ENCODE peak calls at places on chromosomes 2 and 18, in nine cellular contexts. J is RPMI8226; W is AML-193; I is WTC11; X is stimulated activated naive CD8-positive, alpha-beta T cell treated with anti-CD3 and anti-CD28 coated beads, Interleukin-15, Interleukin-2, amounts not matched to agents 100 U/mL and 50 U/mL, for 24 hours; Z is NCI-H69; Y is EH; H is AG04450; G is AG09319. D is an unnamed sample.

GRCh38 chr2:65545818-65546217 is 113.4 kb upstream of the SPRED2 start:
- DNase-seq in J (no peak), W (no peak), I (no peak), X (no peak), Z (no peak), Y (peak), H (no peak), G (no peak), D (no peak)

GRCh38 chr2:65033178-65033577 is 23.0 kb upstream of the CEP68 start:
- DNase-seq in J (peak), W (peak), I (no peak), X (no peak), Z (peak), Y (peak), H (no peak), G (no peak), D (no peak)

GRCh38 chr18:56825312-56825711 is 174.2 kb downstream of the WDR7 start:
- DNase-seq in J (no peak), W (peak), I (no peak), X (no peak), Z (no peak), Y (no peak), H (no peak), G (no peak), D (no peak)

GRCh38 chr18:48929951-48930713 is 20.6 kb downstream of the SMAD7 start:
- DNase-seq in J (no peak), W (no peak), I (no peak), X (no peak), Z (peak), Y (peak), H (no peak), G (no peak), D (no peak)

GRCh38 chr2:140657657-140658056 is 1473.2 kb downstream of the LRP1B start:
- DNase-seq in J (no peak), W (no peak), I (no peak), X (no peak), Z (peak), Y (no peak), H (no peak), G (no peak), D (no peak)

GRCh38 chr2:149420053-149420963 is 89.9 kb downstream of the LYPD6 start:
- DNase-seq in J (no peak), W (no peak), I (no peak), X (no peak), Z (peak), Y (no peak), H (no peak), G (no peak), D (no peak)

GRCh38 chr2:207584952-207585351 is 40.2 kb downstream of the METTL21A start:
- DNase-seq in J (no peak), W (no peak), I (no peak), X (no peak), Z (no peak), Y (no peak), H (no peak), G (no peak), D (no peak)

GRCh38 chr2:64989126-64989981 is at the start of gene SLC1A4:
- DNase-seq in J (peak), W (peak), I (peak), X (peak), Z (peak), Y (peak), H (peak), G (peak), D (peak)

GRCh38 chr2:86223098-86223681 is 23.9 kb downstream of the MRPL35 start:
- DNase-seq in J (peak), W (no peak), I (no peak), X (no peak), Z (no peak), Y (peak), H (no peak), G (no peak), D (no peak)

GRCh38 chr2:1501991-1502390 is 88.7 kb downstream of the TPO start:
- DNase-seq in J (no peak), W (no peak), I (no peak), X (no peak), Z (no peak), Y (no peak), H (no peak), G (no peak), D (no peak)

GRCh38 chr18:79507076-79507545 is 111.4 kb downstream of the NFATC1 start:
- DNase-seq in J (no peak), W (peak), I (peak), X (peak), Z (no peak), Y (peak), H (no peak), G (no peak), D (no peak)

GRCh38 chr2:86225581-86225980 is 26.3 kb downstream of the MRPL35 start:
- DNase-seq in J (peak), W (no peak), I (no peak), X (peak), Z (no peak), Y (peak), H (no peak), G (no peak), D (no peak)

GRCh38 chr2:96113367-96113677 is 3.0 kb downstream of the ADRA2B start:
- DNase-seq in J (peak), W (no peak), I (peak), X (peak), Z (peak), Y (no peak), H (no peak), G (no peak), D (no peak)

GRCh38 chr2:65380243-65380642 is 52.2 kb downstream of the SPRED2 start:
- DNase-seq in J (no peak), W (no peak), I (no peak), X (no peak), Z (no peak), Y (peak), H (no peak), G (no peak), D (no peak)

D was measured in WERI-Rb-1.